ENCODE peak calls at places on chromosomes 5 and 9, in nine cellular contexts. S, R, X, F, E, G, A, I and C are unnamed samples.

GRCh38 chr9:93307468-93308157 is 123.7 kb downstream of the WNK2 start:
- DNase-seq in S (no peak), R (no peak), X (no peak), F (no peak), E (no peak), G (no peak), A (no peak), I (no peak), C (no peak)

GRCh38 chr9:749712-750111 is 91.8 kb upstream of the DMRT1 start:
- DNase-seq in S (peak), R (peak), X (no peak), F (no peak), E (no peak), G (peak), A (no peak), I (no peak), C (no peak)

GRCh38 chr5:59450245-59450644 is 443.3 kb downstream of the PDE4D start:
- DNase-seq in S (no peak), R (peak), X (no peak), F (no peak), E (no peak), G (no peak), A (no peak), I (peak), C (no peak)

GRCh38 chr9:97983524-97984187 is 515 bp downstream of the ANP32B start:
- DNase-seq in S (peak), R (peak), X (peak), F (peak), E (peak), G (peak), A (peak), I (peak), C (peak)

GRCh38 chr5:167802755-167803431 is 488.6 kb upstream of the WWC1 start:
- DNase-seq in S (peak), R (no peak), X (no peak), F (no peak), E (no peak), G (peak), A (no peak), I (no peak), C (no peak)

GRCh38 chr5:106080540-106080939 is 1590.2 kb downstream of the EFNA5 start:
- DNase-seq in S (no peak), R (no peak), X (no peak), F (no peak), E (no peak), G (no peak), A (no peak), I (no peak), C (no peak)

GRCh38 chr5:139761501-139761900 is 34.1 kb upstream of the PSD2 start:
- DNase-seq in S (no peak), R (no peak), X (no peak), F (no peak), E (no peak), G (no peak), A (no peak), I (no peak), C (no peak)

GRCh38 chr9:114385412-114386181 is 2.2 kb downstream of the AKNA start:
- DNase-seq in S (no peak), R (peak), X (peak), F (peak), E (peak), G (peak), A (no peak), I (peak), C (peak)